ENCODE peak calls at places on chromosomes 2 and 18, in five cellular contexts. F, G, D, L and V are unnamed samples.

GRCh38 chr18:75003764-75004690 is 204.9 kb downstream of the PTGR3 start:
- DNase-seq in F (no peak), G (peak; percentile 18), D (no peak), L (no peak), V (no peak)

GRCh38 chr2:84919885-84920580 is 14.6 kb downstream of the TMSB10 start:
- DNase-seq in F (peak; percentile 2), G (no peak), D (no peak), L (peak; percentile 96), V (peak; percentile 86)

GRCh38 chr2:67604360-67604759 is 207.2 kb downstream of the ETAA1 start:
- DNase-seq in F (no peak), G (no peak), D (no peak), L (no peak), V (no peak)

GRCh38 chr2:246489-247145 is 17.2 kb downstream of the SH3YL1 start:
- DNase-seq in F (no peak), G (peak; percentile 19), D (no peak), L (peak; percentile 28), V (no peak)

GRCh38 chr2:129469881-129470280 is 509.6 kb upstream of the RAB6C start:
- DNase-seq in F (no peak), G (no peak), D (no peak), L (no peak), V (no peak)

GRCh38 chr2:166891727-166892126 is 3.4 kb downstream of the XIRP2 start:
- DNase-seq in F (no peak), G (no peak), D (no peak), L (no peak), V (no peak)

GRCh38 chr2:241810304-241811208 is 1.6 kb downstream of the NEU4 start:
- DNase-seq in F (peak; percentile 80), G (peak; percentile 19), D (no peak), L (no peak), V (no peak)

GRCh38 chr2:31227711-31228125 is 6.2 kb upstream of the EHD3 start:
- DNase-seq in F (no peak), G (no peak), D (no peak), L (no peak), V (peak; percentile 62)

GRCh38 chr18:21656402-21656801 is 44.3 kb downstream of the SNRPD1 start:
- DNase-seq in F (no peak), G (no peak), D (no peak), L (no peak), V (no peak)

GRCh38 chr2:221572821-221573429 is 821 bp upstream of the EPHA4 start:
- DNase-seq in F (peak; percentile 47), G (peak; percentile 29), D (no peak), L (no peak), V (peak; percentile 87)

GRCh38 chr2:651961-652373 is 25.2 kb downstream of the TMEM18 start:
- DNase-seq in F (no peak), G (no peak), D (no peak), L (no peak), V (peak; percentile 71)

GRCh38 chr2:240972636-240973521 is 25.5 kb upstream of the SNED1 start:
- DNase-seq in F (peak; percentile 45), G (no peak), D (no peak), L (peak; percentile 70), V (no peak)

GRCh38 chr2:150911766-150912280 is 349.8 kb downstream of the RBM43 start:
- DNase-seq in F (no peak), G (no peak), D (no peak), L (peak; percentile 89), V (no peak)

GRCh38 chr18:74831571-74832250 is 234.0 kb downstream of the ZNF407 start:
- DNase-seq in F (no peak), G (no peak), D (no peak), L (no peak), V (no peak)

GRCh38 chr2:54318810-54319209 is 62.8 kb upstream of the TSPYL6 start:
- DNase-seq in F (no peak), G (peak; percentile 36), D (no peak), L (no peak), V (no peak)

GRCh38 chr2:55093381-55093780 is 43.1 kb upstream of the RTN4 start:
- DNase-seq in F (no peak), G (no peak), D (no peak), L (no peak), V (no peak)

GRCh38 chr18:30730915-30731314 is 311.6 kb downstream of the DSC3 start:
- DNase-seq in F (no peak), G (no peak), D (no peak), L (no peak), V (no peak)

GRCh38 chr2:14778015-14778414 is 145.5 kb downstream of the LRATD1 start:
- DNase-seq in F (no peak), G (no peak), D (no peak), L (peak; percentile 6), V (no peak)

GRCh38 chr18:12726774-12727550 is 24.1 kb downstream of the PSMG2 start:
- DNase-seq in F (peak; percentile 63), G (peak; percentile 54), D (no peak), L (peak; percentile 58), V (peak; percentile 88)